ENCODE peak calls at places on chromosome 2, in ten cellular contexts. T, C, J, Z, I, O, P, Q, F and M are unnamed samples.

GRCh38 chr2:1571477-1572417 is 158.5 kb downstream of the TPO start:
- DNase-seq in T (no peak), C (no peak), J (no peak), Z (no peak), I (no peak), O (no peak), P (no peak), Q (no peak), F (peak; percentile 12), M (no peak)

GRCh38 chr2:11344342-11344955 is at the start of gene ROCK2:
- DNase-seq in T (peak; percentile 89), C (peak; percentile 93), J (no peak), Z (peak; percentile 35), I (peak; percentile 88), O (peak; percentile 77), P (peak; percentile 88), Q (peak; percentile 96), F (peak; percentile 74), M (peak; percentile 85)

GRCh38 chr2:26629346-26629630 is 11.9 kb downstream of the CIB4 start:
- DNase-seq in T (no peak), C (no peak), J (no peak), Z (no peak), I (no peak), O (no peak), P (no peak), Q (peak; percentile 56), F (no peak), M (no peak)

GRCh38 chr2:238369516-238370481 is 49.5 kb downstream of the TRAF3IP1 start:
- DNase-seq in T (no peak), C (peak; percentile 23), J (no peak), Z (no peak), I (no peak), O (no peak), P (no peak), Q (no peak), F (no peak), M (no peak)

GRCh38 chr2:212318636-212319035 is 220.0 kb downstream of the ERBB4 start:
- DNase-seq in T (no peak), C (no peak), J (no peak), Z (no peak), I (no peak), O (no peak), P (no peak), Q (no peak), F (no peak), M (no peak)

GRCh38 chr2:161956751-161957150 is 117.3 kb downstream of the DPP4 start:
- DNase-seq in T (no peak), C (no peak), J (no peak), Z (no peak), I (no peak), O (no peak), P (no peak), Q (no peak), F (no peak), M (no peak)

GRCh38 chr2:238700122-238700457 is 147.8 kb upstream of the TWIST2 start:
- DNase-seq in T (no peak), C (peak; percentile 88), J (no peak), Z (no peak), I (no peak), O (no peak), P (no peak), Q (no peak), F (no peak), M (peak; percentile 51)

GRCh38 chr2:222610746-222611145 is 45.1 kb downstream of the FARSB start:
- DNase-seq in T (no peak), C (peak; percentile 34), J (no peak), Z (no peak), I (no peak), O (no peak), P (peak; percentile 2), Q (no peak), F (no peak), M (peak; percentile 15)

GRCh38 chr2:196743165-196743564 is 56.3 kb downstream of the GTF3C3 start:
- DNase-seq in T (no peak), C (no peak), J (no peak), Z (no peak), I (no peak), O (no peak), P (no peak), Q (no peak), F (no peak), M (no peak)

GRCh38 chr2:206004004-206004693 is 81.8 kb downstream of the INO80D start:
- DNase-seq in T (no peak), C (peak; percentile 28), J (no peak), Z (no peak), I (no peak), O (peak; percentile 32), P (no peak), Q (no peak), F (no peak), M (peak; percentile 26)

GRCh38 chr2:54644236-54644635 is 79.2 kb upstream of the EML6 start:
- DNase-seq in T (no peak), C (no peak), J (no peak), Z (no peak), I (no peak), O (no peak), P (no peak), Q (no peak), F (no peak), M (peak; percentile 73)

GRCh38 chr2:85851253-85851955 is 37.4 kb downstream of the ST3GAL5 start:
- DNase-seq in T (no peak), C (no peak), J (no peak), Z (no peak), I (peak; percentile 41), O (peak; percentile 48), P (no peak), Q (no peak), F (no peak), M (no peak)

GRCh38 chr2:56473524-56473923 is 289.7 kb downstream of the CCDC85A start:
- DNase-seq in T (no peak), C (no peak), J (no peak), Z (no peak), I (no peak), O (no peak), P (no peak), Q (no peak), F (no peak), M (peak; percentile 22)

GRCh38 chr2:26976242-26976641 is 5.8 kb downstream of the MAPRE3 start:
- DNase-seq in T (no peak), C (peak; percentile 28), J (no peak), Z (no peak), I (no peak), O (no peak), P (no peak), Q (no peak), F (no peak), M (no peak)

GRCh38 chr2:129775941-129776653 is 203.4 kb upstream of the RAB6C start:
- DNase-seq in T (no peak), C (no peak), J (no peak), Z (no peak), I (no peak), O (no peak), P (no peak), Q (no peak), F (no peak), M (no peak)

GRCh38 chr2:145413261-145413660 is 893.3 kb upstream of the ZEB2 start:
- DNase-seq in T (no peak), C (no peak), J (no peak), Z (no peak), I (no peak), O (no peak), P (no peak), Q (no peak), F (no peak), M (no peak)

GRCh38 chr2:220001693-220002260 is 374.3 kb downstream of the SLC4A3 start:
- DNase-seq in T (no peak), C (peak; percentile 75), J (no peak), Z (no peak), I (no peak), O (no peak), P (no peak), Q (no peak), F (no peak), M (peak; percentile 22)

GRCh38 chr2:241546771-241547498 is 11.6 kb upstream of the BOK start:
- DNase-seq in T (peak; percentile 52), C (peak; percentile 94), J (no peak), Z (no peak), I (no peak), O (no peak), P (no peak), Q (peak; percentile 86), F (no peak), M (peak; percentile 69)

GRCh38 chr2:112841399-112842044 is 4.9 kb upstream of the IL1B start:
- DNase-seq in T (no peak), C (peak; percentile 56), J (no peak), Z (no peak), I (no peak), O (no peak), P (no peak), Q (no peak), F (no peak), M (no peak)

GRCh38 chr2:234788841-234789240 is 163.0 kb upstream of the SH3BP4 start:
- DNase-seq in T (no peak), C (no peak), J (no peak), Z (no peak), I (no peak), O (no peak), P (no peak), Q (no peak), F (no peak), M (no peak)

GRCh38 chr2:203909192-203909945 is 27.2 kb upstream of the ICOS start:
- DNase-seq in T (peak; percentile 26), C (peak; percentile 79), J (no peak), Z (no peak), I (peak; percentile 59), O (no peak), P (peak; percentile 29), Q (no peak), F (no peak), M (peak; percentile 75)

GRCh38 chr2:68216454-68217310 is 35.6 kb downstream of the PPP3R1 start:
- DNase-seq in T (no peak), C (no peak), J (no peak), Z (no peak), I (no peak), O (no peak), P (no peak), Q (no peak), F (no peak), M (no peak)

GRCh38 chr2:135150711-135151110 is 98.6 kb downstream of the RAB3GAP1 start:
- DNase-seq in T (no peak), C (no peak), J (no peak), Z (no peak), I (no peak), O (no peak), P (no peak), Q (no peak), F (no peak), M (peak; percentile 9)

GRCh38 chr2:26088038-26088643 is 54.3 kb downstream of the RAB10 start:
- DNase-seq in T (peak; percentile 17), C (peak; percentile 44), J (no peak), Z (no peak), I (no peak), O (no peak), P (peak; percentile 24), Q (no peak), F (no peak), M (peak; percentile 51)

GRCh38 chr2:180931841-180932240 is 48.6 kb upstream of the UBE2E3 start:
- DNase-seq in T (no peak), C (no peak), J (no peak), Z (no peak), I (no peak), O (no peak), P (no peak), Q (no peak), F (no peak), M (no peak)

GRCh38 chr2:188291617-188292445 is at the start of gene GULP1:
- DNase-seq in T (peak; percentile 37), C (peak; percentile 76), J (no peak), Z (no peak), I (peak; percentile 60), O (peak; percentile 23), P (peak; percentile 76), Q (peak; percentile 92), F (no peak), M (peak; percentile 85)

GRCh38 chr2:46098606-46099005 is 198.6 kb upstream of the EPAS1 start:
- DNase-seq in T (no peak), C (peak; percentile 73), J (no peak), Z (no peak), I (no peak), O (peak; percentile 32), P (no peak), Q (no peak), F (no peak), M (peak; percentile 74)

GRCh38 chr2:120904379-120904778 is 168.7 kb downstream of the GLI2 start:
- DNase-seq in T (no peak), C (no peak), J (no peak), Z (no peak), I (no peak), O (no peak), P (no peak), Q (no peak), F (no peak), M (no peak)